ENCODE peak calls at places on chromosome 11, in six cellular contexts. J is Calu3, P is IMR-90, U is kidney, N is AG04450, V is A549. S is an unnamed sample.

GRCh38 chr11:9568854-9569587 is 4.4 kb upstream of the WEE1 start:
- DNase-seq in J (peak; percentile 74), P (peak; percentile 89), U (peak; percentile 81), N (peak; percentile 58), V (peak; percentile 50), S (peak; percentile 32)

GRCh38 chr11:1372660-1373059 is 17.1 kb upstream of the BRSK2 start:
- DNase-seq in J (no peak), P (no peak), U (peak; percentile 64), N (no peak), V (no peak), S (no peak)

GRCh38 chr11:64318694-64319420 is 936 bp downstream of the PRDX5 start:
- DNase-seq in J (no peak), P (no peak), U (no peak), N (no peak), V (no peak), S (no peak)

GRCh38 chr11:9251306-9251705 is 13.8 kb downstream of the DENND5A start:
- DNase-seq in J (no peak), P (no peak), U (no peak), N (no peak), V (no peak), S (no peak)

GRCh38 chr11:69804769-69805508 is 14.3 kb downstream of the FGF3 start:
- DNase-seq in J (no peak), P (no peak), U (no peak), N (no peak), V (no peak), S (no peak)

GRCh38 chr11:62689421-62690183 is at the start of gene LRRN4CL:
- DNase-seq in J (no peak), P (peak; percentile 86), U (no peak), N (peak; percentile 85), V (no peak), S (no peak)

GRCh38 chr11:10599388-10600175 is 31.1 kb upstream of the LYVE1 start:
- DNase-seq in J (no peak), P (peak; percentile 78), U (no peak), N (peak; percentile 33), V (no peak), S (no peak)

GRCh38 chr11:86595401-86595800 is 77.0 kb downstream of the ME3 start:
- DNase-seq in J (no peak), P (no peak), U (no peak), N (no peak), V (no peak), S (no peak)

GRCh38 chr11:1694064-1694845 is 2.7 kb upstream of the KRTAP5-6 start:
- DNase-seq in J (peak; percentile 94), P (peak; percentile 61), U (peak; percentile 95), N (peak; percentile 45), V (peak; percentile 88), S (peak; percentile 93)

GRCh38 chr11:30459821-30460220 is 126.3 kb downstream of the MPPED2 start:
- DNase-seq in J (no peak), P (no peak), U (no peak), N (no peak), V (no peak), S (no peak)

GRCh38 chr11:22246992-22247391 is 54.1 kb downstream of the ANO5 start:
- DNase-seq in J (no peak), P (no peak), U (no peak), N (no peak), V (no peak), S (no peak)

GRCh38 chr11:22244986-22245592 is 52.2 kb downstream of the ANO5 start:
- DNase-seq in J (peak; percentile 5), P (peak; percentile 19), U (no peak), N (peak; percentile 1), V (peak; percentile 6), S (peak; percentile 31)
- TF ChIP-seq CTCF in J (peak; percentile 33), P (peak; percentile 60), U (peak; percentile 37), N (peak; percentile 67), V (peak; percentile 58), S (peak; percentile 52)

DNA sequence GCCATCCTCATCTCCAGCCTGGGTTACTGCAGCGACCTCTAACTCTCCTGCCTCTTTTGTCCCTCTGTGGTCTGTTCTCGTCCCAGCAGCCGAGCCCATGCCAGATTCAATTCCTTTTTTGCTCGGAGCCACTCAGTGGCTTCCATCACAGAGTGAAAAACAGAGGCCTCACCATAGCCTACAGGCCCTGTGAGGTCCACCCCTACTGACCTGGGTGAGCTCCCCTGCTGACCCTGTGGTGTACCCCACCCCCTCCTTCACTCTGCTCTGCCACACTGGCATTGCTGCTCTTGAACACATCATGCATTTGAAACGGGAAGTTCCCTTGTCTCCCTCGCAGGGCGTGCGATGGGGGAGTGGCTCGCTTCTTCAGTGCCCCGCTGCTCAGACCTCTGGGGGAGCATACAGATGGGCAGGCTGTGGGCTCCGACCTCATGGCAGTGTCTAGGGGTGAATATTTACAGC is 2.1 kb downstream of the AIP start:
- DNase-seq in J (no peak), P (no peak), U (peak; percentile 76), N (no peak), V (no peak), S (no peak)
- TF ChIP-seq CTCF in J (no peak), P (no peak), U (no peak), N (no peak), V (no peak), S (no peak)

GRCh38 chr11:67239795-67240574 is 26.3 kb upstream of the GRK2 start:
- DNase-seq in J (peak; percentile 98), P (peak; percentile 99), U (peak; percentile 99), N (peak; percentile 97), V (peak; percentile 93), S (peak; percentile 93)
- TF ChIP-seq CTCF in J (no peak), P (no peak), U (no peak), N (peak; percentile 19), V (no peak), S (no peak)

GRCh38 chr11:75014129-75014528 is 25.4 kb downstream of the NEU3 start:
- DNase-seq in J (no peak), P (peak; percentile 95), U (no peak), N (peak; percentile 77), V (no peak), S (no peak)
- TF ChIP-seq CTCF in J (no peak), P (peak; percentile 40), U (no peak), N (peak; percentile 43), V (no peak), S (no peak)

GRCh38 chr11:12237381-12237784 is 127.0 kb downstream of the MICAL2 start:
- DNase-seq in J (no peak), P (no peak), U (no peak), N (no peak), V (no peak), S (no peak)

GRCh38 chr11:12236744-12237101 is 126.3 kb downstream of the MICAL2 start:
- DNase-seq in J (no peak), P (no peak), U (no peak), N (no peak), V (no peak), S (no peak)

GRCh38 chr11:12235080-12235479 is 124.7 kb downstream of the MICAL2 start:
- DNase-seq in J (no peak), P (no peak), U (no peak), N (no peak), V (no peak), S (no peak)

GRCh38 chr11:12235549-12235944 is 125.2 kb downstream of the MICAL2 start:
- DNase-seq in J (no peak), P (peak; percentile 34), U (no peak), N (no peak), V (no peak), S (no peak)

DNA sequence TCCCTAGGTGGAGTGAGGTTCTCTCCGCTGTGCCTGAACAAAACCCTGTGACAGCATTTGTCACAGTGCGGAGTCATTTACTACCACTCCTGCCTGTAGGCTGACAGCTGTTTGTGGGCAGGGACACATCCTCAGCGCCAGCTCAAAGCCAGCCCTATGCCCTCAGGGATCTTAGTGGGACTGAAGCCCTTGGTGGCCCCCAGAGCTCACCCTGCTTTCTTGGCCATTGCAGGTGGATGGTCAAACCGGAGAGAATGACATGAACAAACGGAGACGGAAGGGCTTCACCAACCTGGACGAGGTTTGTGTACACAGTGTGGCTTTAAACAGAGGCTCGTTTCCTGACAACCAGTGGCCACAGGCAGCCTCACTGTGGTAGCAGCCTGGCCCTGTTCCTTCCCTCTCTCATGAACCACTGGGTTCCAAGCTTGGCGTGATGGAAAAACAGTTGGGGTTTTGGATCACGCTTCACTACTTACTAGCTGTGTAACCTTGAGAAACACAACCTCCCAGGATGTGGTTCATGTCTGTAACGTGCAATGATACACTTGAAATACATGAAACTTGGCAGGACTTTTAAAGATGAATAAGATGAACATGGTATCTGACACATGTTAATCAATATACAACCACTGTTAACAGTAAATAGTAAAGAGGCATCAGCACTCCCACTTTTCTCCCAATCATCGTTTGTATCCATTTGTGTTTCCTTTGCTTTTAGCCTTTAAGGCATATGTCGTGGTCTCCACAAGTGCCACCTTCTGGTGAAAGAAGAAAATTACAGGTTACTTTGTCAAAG is 125.8 kb downstream of the MICAL2 start:
- DNase-seq in J (no peak), P (peak; percentile 72), U (no peak), N (peak; percentile 43), V (peak; percentile 58), S (no peak)
- TF ChIP-seq CTCF in J (peak; percentile 55), P (peak; percentile 68), U (peak; percentile 71), N (peak; percentile 70), V (peak; percentile 83), S (peak; percentile 84)

DNA sequence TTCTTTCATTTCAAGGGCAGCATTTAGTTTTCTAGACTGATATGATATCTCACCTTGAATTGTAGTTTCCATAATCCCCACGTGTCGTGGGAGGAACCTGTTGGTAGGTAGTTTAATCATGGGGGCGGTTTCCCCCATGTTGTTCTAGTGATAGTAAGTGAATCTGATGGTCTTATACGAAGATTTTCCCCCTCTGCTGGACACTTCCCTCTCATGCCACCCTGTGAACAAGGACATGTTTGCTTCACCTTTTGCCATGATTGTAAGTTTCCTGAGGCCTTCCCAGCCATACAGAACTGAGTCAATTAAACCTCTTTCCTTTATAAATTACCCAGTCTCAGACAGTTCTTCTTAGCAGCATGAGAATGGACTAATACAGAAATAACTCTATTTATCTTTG is 851.1 kb upstream of the FAT3 start:
- DNase-seq in J (no peak), P (no peak), U (no peak), N (no peak), V (no peak), S (no peak)
- TF ChIP-seq CTCF in J (no peak), P (no peak), U (no peak), N (no peak), V (no peak), S (no peak)